ENCODE peak calls at places on chromosomes 7 and 10, in eight cellular contexts. Y, F, W, P, N, O, G and C are unnamed samples.

GRCh38 chr7:48033922-48034321 is 1.4 kb upstream of the C7orf57 start:
- DNase-seq in Y (no peak), F (no peak), W (no peak), P (no peak), N (no peak), O (no peak), G (peak; percentile 45), C (no peak)

GRCh38 chr7:17298840-17299476 is 506 bp downstream of the AHR start:
- DNase-seq in Y (peak; percentile 7), F (peak; percentile 48), W (peak; percentile 37), P (peak; percentile 79), N (no peak), O (peak; percentile 12), G (no peak), C (no peak)

GRCh38 chr10:46267132-46267985 is 19.4 kb upstream of the ANTXRL start:
- DNase-seq in Y (no peak), F (no peak), W (no peak), P (no peak), N (no peak), O (no peak), G (no peak), C (no peak)

GRCh38 chr7:2936891-2937580 is 92.9 kb upstream of the GNA12 start:
- DNase-seq in Y (no peak), F (no peak), W (no peak), P (peak; percentile 34), N (no peak), O (no peak), G (no peak), C (no peak)

GRCh38 chr7:112422842-112423496 is 27.3 kb upstream of the IFRD1 start:
- DNase-seq in Y (peak; percentile 87), F (peak; percentile 74), W (peak; percentile 44), P (peak; percentile 73), N (peak; percentile 63), O (peak; percentile 81), G (peak; percentile 94), C (peak; percentile 94)

GRCh38 chr10:46560952-46561351 is 4.5 kb upstream of the GPRIN2 start:
- DNase-seq in Y (no peak), F (no peak), W (no peak), P (no peak), N (no peak), O (no peak), G (no peak), C (no peak)

GRCh38 chr10:124221356-124222297 is 128.2 kb upstream of the CHST15 start:
- DNase-seq in Y (peak; percentile 67), F (no peak), W (no peak), P (no peak), N (no peak), O (no peak), G (no peak), C (peak; percentile 21)

GRCh38 chr10:113362645-113363091 is 190.2 kb upstream of the HABP2 start:
- DNase-seq in Y (no peak), F (no peak), W (peak; percentile 44), P (no peak), N (no peak), O (no peak), G (no peak), C (no peak)

GRCh38 chr7:416761-417624 is 102.7 kb downstream of the PDGFA start:
- DNase-seq in Y (no peak), F (peak; percentile 16), W (no peak), P (peak; percentile 41), N (no peak), O (no peak), G (no peak), C (no peak)

GRCh38 chr10:8073696-8074416 is 19.4 kb downstream of the GATA3 start:
- DNase-seq in Y (peak; percentile 46), F (no peak), W (no peak), P (no peak), N (no peak), O (no peak), G (no peak), C (peak; percentile 26)

GRCh38 chr10:73433538-73433867 is at the start of gene MSS51:
- DNase-seq in Y (no peak), F (peak; percentile 23), W (no peak), P (no peak), N (no peak), O (no peak), G (no peak), C (no peak)
- H3K4me3 ChIP-seq in Y (no peak within 1 kb of the TSS), F (peak within 1 kb of the TSS; percentile 45), W (no peak within 1 kb of the TSS), P (no peak within 1 kb of the TSS), N (no peak within 1 kb of the TSS), O (no peak within 1 kb of the TSS), G (no peak within 1 kb of the TSS), C (no peak within 1 kb of the TSS)

GRCh38 chr10:100715101-100715444 is 30.3 kb upstream of the PAX2 start:
- DNase-seq in Y (no peak), F (no peak), W (no peak), P (no peak), N (no peak), O (no peak), G (no peak), C (no peak)
- H3K4me3 ChIP-seq in Y (no peak overlapping the region), F (peak overlapping the region; percentile 56), W (no peak overlapping the region), P (no peak overlapping the region), N (no peak overlapping the region), O (no peak overlapping the region), G (no peak overlapping the region), C (no peak overlapping the region)

DNA sequence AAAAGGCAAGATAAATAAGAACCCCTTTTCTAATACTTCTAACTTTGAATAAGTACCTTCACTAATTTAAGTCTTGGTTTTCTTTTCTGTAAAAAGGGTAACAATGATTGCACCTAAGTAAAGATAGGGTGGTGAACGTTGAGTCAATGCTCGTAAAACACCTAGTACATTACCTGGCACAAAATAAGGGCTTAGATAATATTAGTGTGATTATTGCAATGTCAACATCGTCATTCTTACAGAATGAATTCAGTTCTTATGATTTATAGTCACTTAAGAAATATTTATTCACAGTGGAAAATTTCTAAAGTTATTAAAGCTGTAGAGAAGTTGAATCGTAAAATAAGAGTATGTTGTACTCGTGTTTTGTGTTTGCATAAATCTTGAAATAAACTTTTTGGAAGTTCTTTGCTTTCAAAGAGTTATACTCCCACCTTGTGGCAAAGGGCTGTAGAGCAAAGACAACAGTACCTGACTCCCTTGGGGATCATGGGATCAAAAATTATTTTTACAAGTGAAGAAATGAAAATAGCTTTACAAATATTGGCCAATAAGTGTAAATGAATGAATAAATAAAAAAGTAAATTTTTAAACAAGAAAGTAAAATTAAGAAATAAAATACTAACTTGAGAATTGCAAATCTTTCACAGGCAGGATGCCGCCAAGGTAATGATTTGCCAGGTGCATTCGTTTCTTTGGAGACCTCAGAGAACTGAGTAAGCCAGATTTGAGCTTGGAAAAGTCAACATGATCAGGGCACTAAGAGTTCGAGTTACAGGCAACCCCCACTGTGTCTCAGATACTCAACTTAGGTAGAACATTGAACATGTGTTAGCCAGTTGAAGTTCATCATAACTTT is 285.8 kb upstream of the CACNA2D1 start:
- DNase-seq in Y (peak; percentile 62), F (no peak), W (no peak), P (no peak), N (peak; percentile 48), O (peak; percentile 60), G (peak; percentile 71), C (peak; percentile 60)
- H3K4me3 ChIP-seq in Y (no peak overlapping the region), F (no peak overlapping the region), W (no peak overlapping the region), P (no peak overlapping the region), N (no peak overlapping the region), O (no peak overlapping the region), G (no peak overlapping the region), C (no peak overlapping the region)

GRCh38 chr10:69506834-69507643 is 55.8 kb downstream of the TSPAN15 start:
- DNase-seq in Y (no peak), F (no peak), W (no peak), P (no peak), N (no peak), O (no peak), G (peak; percentile 4), C (peak; percentile 11)
- H3K4me3 ChIP-seq in Y (no peak overlapping the region), F (peak overlapping the region; percentile 50), W (no peak overlapping the region), P (no peak overlapping the region), N (no peak overlapping the region), O (no peak overlapping the region), G (no peak overlapping the region), C (no peak overlapping the region)

DNA sequence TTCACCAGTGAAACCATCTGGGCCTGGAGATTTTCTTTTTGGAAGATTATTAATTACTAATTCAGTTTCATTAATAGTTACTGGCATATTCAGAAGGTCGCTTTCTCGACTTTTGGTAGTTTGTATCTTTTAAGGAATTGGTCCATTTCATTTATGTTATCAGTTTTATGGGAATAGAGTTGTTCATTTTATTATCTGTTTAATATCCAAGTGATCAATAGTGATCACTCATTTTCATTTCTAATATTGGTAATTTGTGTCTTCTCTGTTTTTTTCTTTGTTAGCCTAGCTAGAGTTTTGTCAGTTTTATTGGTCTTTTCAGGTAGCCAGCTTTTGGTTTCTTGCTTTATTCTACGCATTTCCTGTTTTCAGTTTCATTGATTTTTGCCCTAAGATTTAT is 31.0 kb downstream of the MKLN1 start:
- DNase-seq in Y (no peak), F (no peak), W (no peak), P (no peak), N (no peak), O (no peak), G (no peak), C (no peak)
- H3K4me3 ChIP-seq in Y (no peak overlapping the region), F (no peak overlapping the region), W (no peak overlapping the region), P (no peak overlapping the region), N (no peak overlapping the region), O (no peak overlapping the region), G (no peak overlapping the region), C (no peak overlapping the region)

DNA sequence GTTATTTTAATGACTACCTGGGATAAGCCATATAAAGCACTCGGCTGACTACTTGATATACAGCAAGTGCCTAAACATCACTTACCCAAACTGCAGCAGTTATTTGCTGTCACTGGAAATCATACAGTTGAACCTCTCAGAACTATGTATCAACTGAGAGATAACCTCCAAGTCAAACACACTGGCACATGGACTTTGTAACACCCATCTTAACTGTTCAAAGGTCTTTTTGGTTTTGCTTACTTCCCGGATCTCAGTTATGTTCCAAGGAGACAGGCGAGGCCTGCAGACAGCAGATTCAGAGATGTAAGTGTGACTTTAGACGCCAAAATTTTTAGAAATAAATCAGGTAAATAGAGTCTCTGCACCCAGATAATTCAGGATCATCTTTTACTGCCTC is 34.6 kb upstream of the DAGLB start:
- DNase-seq in Y (no peak), F (no peak), W (no peak), P (no peak), N (no peak), O (no peak), G (no peak), C (no peak)
- H3K4me3 ChIP-seq in Y (peak overlapping the region; percentile 78), F (peak overlapping the region; percentile 99), W (no peak overlapping the region), P (peak overlapping the region; percentile 92), N (peak overlapping the region; percentile 76), O (peak overlapping the region; percentile 98), G (peak overlapping the region; percentile 91), C (no peak overlapping the region)

GRCh38 chr7:29806793-29807178 is 478 bp downstream of the WIPF3 start:
- DNase-seq in Y (no peak), F (no peak), W (no peak), P (no peak), N (no peak), O (no peak), G (no peak), C (no peak)
- H3K4me3 ChIP-seq in Y (no peak overlapping the region), F (peak overlapping the region; percentile 81), W (peak overlapping the region; percentile 10), P (peak overlapping the region; percentile 47), N (peak overlapping the region; percentile 65), O (no peak overlapping the region), G (peak overlapping the region; percentile 14), C (no peak overlapping the region)